ENCODE peak calls at places on chromosomes 4 and X, in six cellular contexts. G is H1, C is SK-N-SH, H is GM12878, N is ovary, S is K562. V is an unnamed sample.

GRCh38 chr4:67699603-67700002 is 1.4 kb downstream of the UBA6 start:
- DNase-seq in G (no peak), C (no peak), H (no peak), N (no peak), S (no peak), V (no peak)

GRCh38 chrX:68832516-68833447 is 4.0 kb downstream of the EFNB1 start:
- DNase-seq in G (peak), C (no peak), H (no peak), N (peak), S (no peak), V (no peak)

GRCh38 chr4:4332529-4332928 is 42.5 kb downstream of the ZBTB49 start:
- DNase-seq in G (no peak), C (no peak), H (no peak), N (no peak), S (peak), V (no peak)

GRCh38 chrX:154981116-154981411 is 41.5 kb downstream of the F8 start:
- DNase-seq in G (no peak), C (no peak), H (no peak), N (no peak), S (no peak), V (no peak)

GRCh38 chrX:97252111-97252510 is 368.4 kb downstream of the RPA4 start:
- DNase-seq in G (no peak), C (no peak), H (no peak), N (no peak), S (no peak), V (no peak)

GRCh38 chr4:45946699-45947098 is 177.2 kb downstream of the GABRG1 start:
- DNase-seq in G (no peak), C (no peak), H (no peak), N (no peak), S (no peak), V (no peak)

GRCh38 chr4:2891294-2891693 is 47.6 kb downstream of the ADD1 start:
- DNase-seq in G (no peak), C (no peak), H (no peak), N (no peak), S (no peak), V (no peak)

GRCh38 chr4:16844796-16845586 is 53.5 kb downstream of the LDB2 start:
- DNase-seq in G (no peak), C (no peak), H (no peak), N (no peak), S (no peak), V (no peak)

GRCh38 chr4:28357985-28358384 is 1497.3 kb downstream of the STIM2 start:
- DNase-seq in G (no peak), C (no peak), H (no peak), N (no peak), S (no peak), V (no peak)

GRCh38 chr4:167775374-167775773 is 317.0 kb upstream of the ANXA10 start:
- DNase-seq in G (no peak), C (no peak), H (no peak), N (no peak), S (no peak), V (no peak)

GRCh38 chr4:167555338-167556022 is 321.2 kb upstream of the SPOCK3 start:
- DNase-seq in G (no peak), C (no peak), H (peak), N (no peak), S (no peak), V (no peak)

GRCh38 chrX:134753185-134754008 is 95.1 kb upstream of the PLAC1 start:
- DNase-seq in G (no peak), C (no peak), H (no peak), N (no peak), S (no peak), V (no peak)

GRCh38 chrX:21944136-21944615 is 3.7 kb downstream of the SMS start:
- DNase-seq in G (no peak), C (no peak), H (no peak), N (no peak), S (no peak), V (no peak)

GRCh38 chr4:132557660-132558059 is 591.4 kb upstream of the PCDH10 start:
- DNase-seq in G (no peak), C (no peak), H (no peak), N (no peak), S (no peak), V (no peak)

GRCh38 chrX:154378059-154378798 is 866 bp upstream of the EMD start:
- DNase-seq in G (no peak), C (peak), H (no peak), N (peak), S (peak), V (peak)

GRCh38 chr4:25161599-25161960 is 1.3 kb upstream of the SEPSECS start:
- DNase-seq in G (no peak), C (no peak), H (no peak), N (no peak), S (no peak), V (no peak)

GRCh38 chrX:105635794-105636193 is 186.5 kb upstream of the NRK start:
- DNase-seq in G (no peak), C (no peak), H (no peak), N (no peak), S (no peak), V (no peak)

GRCh38 chrX:66030505-66031317 is 9.2 kb downstream of the VSIG4 start:
- DNase-seq in G (peak), C (peak), H (no peak), N (no peak), S (peak), V (no peak)

GRCh38 chrX:19024366-19024765 is 40.5 kb upstream of the PHKA2 start:
- DNase-seq in G (no peak), C (no peak), H (no peak), N (no peak), S (no peak), V (no peak)

GRCh38 chr4:163048447-163048846 is 118.2 kb downstream of the NAF1 start:
- DNase-seq in G (no peak), C (peak), H (no peak), N (no peak), S (peak), V (peak)

GRCh38 chr4:727576-727975 is 21.9 kb downstream of the PCGF3 start:
- DNase-seq in G (no peak), C (no peak), H (no peak), N (no peak), S (no peak), V (no peak)

GRCh38 chrX:72584165-72584564 is 11.5 kb upstream of the HDAC8 start:
- DNase-seq in G (no peak), C (no peak), H (no peak), N (no peak), S (peak), V (no peak)

GRCh38 chr4:6134612-6135220 is 65.6 kb downstream of the JAKMIP1 start:
- DNase-seq in G (no peak), C (no peak), H (peak), N (no peak), S (peak), V (no peak)

GRCh38 chrX:45347877-45348675 is 147.4 kb upstream of the DIPK2B start:
- DNase-seq in G (no peak), C (no peak), H (no peak), N (no peak), S (no peak), V (no peak)

GRCh38 chr4:108940086-108941033 is 177.5 kb upstream of the ETNPPL start:
- DNase-seq in G (no peak), C (no peak), H (no peak), N (no peak), S (no peak), V (no peak)

GRCh38 chr4:80963051-80963450 is 67.5 kb upstream of the BMP3 start:
- DNase-seq in G (no peak), C (no peak), H (no peak), N (no peak), S (no peak), V (no peak)

GRCh38 chr4:15197005-15197404 is 194.7 kb downstream of the CPEB2 start:
- DNase-seq in G (peak), C (peak), H (no peak), N (no peak), S (no peak), V (no peak)

GRCh38 chr4:114132199-114132598 is 152.8 kb upstream of the ARSJ start:
- DNase-seq in G (no peak), C (no peak), H (no peak), N (no peak), S (no peak), V (no peak)

GRCh38 chrX:73728518-73729023 is 165.6 kb downstream of the CHIC1 start:
- DNase-seq in G (no peak), C (no peak), H (no peak), N (no peak), S (no peak), V (no peak)

GRCh38 chrX:2705461-2705860 is 14.4 kb downstream of the CD99 start:
- DNase-seq in G (no peak), C (no peak), H (no peak), N (no peak), S (no peak), V (no peak)

GRCh38 chrX:1103360-1103759 is 109.1 kb downstream of the CRLF2 start:
- DNase-seq in G (no peak), C (no peak), H (no peak), N (no peak), S (no peak), V (no peak)

DNA sequence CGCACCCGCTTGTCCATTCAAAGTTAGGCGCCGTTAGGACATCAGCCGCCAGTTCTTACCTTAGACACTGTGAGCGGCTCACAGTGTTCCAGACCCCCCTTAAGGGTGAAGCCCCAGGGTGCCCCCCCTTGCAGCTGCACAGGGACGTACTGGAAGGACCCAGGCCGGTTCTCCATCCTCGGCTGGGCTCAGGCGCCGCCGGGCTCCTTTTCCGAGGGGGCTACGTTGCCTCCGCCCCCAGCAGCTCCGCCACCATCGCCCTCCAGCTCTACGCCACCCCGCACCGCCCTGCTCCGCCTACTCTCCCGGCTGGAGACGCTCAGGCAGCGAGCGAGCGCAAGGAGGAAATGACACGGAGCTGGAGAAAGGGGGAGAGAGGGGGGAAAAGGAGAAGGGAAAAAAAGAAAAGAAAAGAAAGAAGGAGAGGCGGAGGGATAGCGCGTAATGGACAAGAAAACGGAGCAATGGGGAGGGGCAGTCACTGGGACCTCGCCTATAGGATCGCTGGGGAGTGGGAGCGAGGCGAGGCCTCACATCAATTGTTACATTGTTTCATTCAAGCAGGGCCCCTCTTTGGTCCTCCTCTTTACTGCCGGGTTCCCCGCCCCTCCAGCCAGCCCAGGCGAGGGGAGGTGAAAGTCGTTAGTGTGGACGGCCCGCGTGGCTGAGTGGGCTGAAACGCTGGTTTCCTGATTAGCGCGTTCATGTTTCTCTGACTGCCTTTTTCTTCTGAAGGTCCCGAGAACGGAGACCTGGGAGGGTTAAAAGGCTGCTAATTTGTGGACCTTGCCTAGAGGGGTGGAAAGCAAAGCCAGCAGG is at the start of gene SHROOM4:
- DNase-seq in G (peak), C (peak), H (no peak), N (peak), S (no peak), V (peak)
- H3K4me3 ChIP-seq in G (peak), C (peak), H (no peak), N (peak), S (no peak), V (peak)

GRCh38 chrX:13029341-13029740 is 15.1 kb downstream of the FAM9C start:
- DNase-seq in G (no peak), C (no peak), H (no peak), N (peak), S (no peak), V (peak)
- TF ChIP-seq EP300 in G (no peak), C (no peak), H (no peak), N (no peak), S (no peak), V (no peak)

GRCh38 chrX:9728271-9728670 is 37.4 kb downstream of the GPR143 start:
- DNase-seq in G (no peak), C (no peak), H (no peak), N (no peak), S (no peak), V (no peak)
- H3K4me3 ChIP-seq in G (no peak), C (no peak), H (no peak), N (no peak), S (no peak), V (no peak)

GRCh38 chrX:70171636-70172035 is 5.6 kb upstream of the DGAT2L6 start:
- DNase-seq in G (no peak), C (no peak), H (no peak), N (no peak), S (no peak), V (no peak)
- TF ChIP-seq EP300 in G (no peak), C (no peak), H (no peak), N (no peak), S (no peak), V (no peak)

DNA sequence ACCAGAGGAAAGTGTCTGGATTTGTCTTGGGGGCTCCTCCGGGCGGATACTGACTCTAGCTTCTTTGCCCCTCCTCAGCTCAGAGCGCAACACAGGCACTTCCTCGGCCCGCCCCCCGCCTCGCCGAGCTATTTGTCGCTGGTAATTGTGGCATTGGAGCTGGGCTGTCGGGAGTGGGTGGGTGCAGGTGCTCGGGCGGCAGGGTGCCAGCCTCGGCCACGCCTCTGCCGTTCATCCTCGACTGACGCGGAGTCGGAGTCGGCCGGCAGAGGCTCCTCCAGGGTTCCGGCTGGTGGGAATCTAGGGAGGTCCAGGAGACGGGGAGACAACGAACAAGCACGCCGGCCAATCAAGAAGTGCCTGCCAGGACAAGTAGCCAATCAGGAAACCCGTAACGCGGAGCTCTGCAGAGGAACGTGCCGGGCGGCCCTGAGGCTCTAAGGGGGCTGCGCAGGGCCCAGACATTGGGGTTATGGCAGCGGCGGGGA is 3.9 kb upstream of the SYN1 start:
- DNase-seq in G (peak), C (peak), H (no peak), N (peak), S (peak), V (no peak)
- H3K4me3 ChIP-seq in G (peak), C (peak), H (no peak), N (no peak), S (no peak), V (no peak)

DNA sequence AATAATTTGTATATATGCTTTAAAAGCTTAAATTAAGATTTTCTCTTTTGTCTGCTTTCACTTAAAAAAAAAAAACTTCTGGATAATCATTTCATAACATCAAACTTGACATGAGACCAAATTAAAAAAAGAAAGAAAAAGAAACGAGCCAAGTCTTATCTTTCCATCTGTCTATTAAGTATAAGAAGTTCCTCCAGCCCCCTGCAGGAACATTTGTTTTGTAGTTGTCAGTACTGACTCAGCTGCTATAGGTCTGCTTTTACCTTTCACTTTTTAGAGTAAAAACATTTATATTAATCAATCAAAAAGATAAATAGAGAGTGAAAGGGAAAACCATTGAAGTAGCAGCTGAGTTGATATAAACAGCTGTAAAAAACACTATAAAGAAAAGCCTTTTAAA is 46.2 kb downstream of the CCDC158 start:
- DNase-seq in G (no peak), C (no peak), H (no peak), N (no peak), S (no peak), V (no peak)
- TF ChIP-seq EP300 in G (no peak), C (no peak), H (no peak), N (no peak), S (no peak), V (no peak)

DNA sequence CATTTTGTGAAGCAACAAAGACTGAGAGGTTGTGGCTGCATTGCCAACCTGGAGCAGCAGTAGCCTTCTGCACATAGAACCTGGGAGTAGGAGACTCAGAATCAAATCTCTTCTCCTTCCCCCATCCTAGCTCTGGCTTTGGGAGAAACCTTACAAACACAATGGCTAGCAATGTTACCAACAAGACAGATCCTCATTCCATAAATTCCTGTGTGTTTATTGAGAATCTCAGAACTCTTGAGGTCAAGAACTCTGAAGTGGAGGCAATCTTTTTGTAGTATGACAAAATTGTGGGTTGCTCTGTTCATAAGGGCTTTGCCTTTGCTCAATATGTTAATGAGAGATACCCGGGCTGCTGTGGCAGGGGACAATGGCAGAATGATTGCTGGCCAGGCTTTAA is 406.7 kb upstream of the SPANXN1 start:
- DNase-seq in G (no peak), C (no peak), H (no peak), N (no peak), S (no peak), V (no peak)
- H3K4me3 ChIP-seq in G (no peak), C (no peak), H (no peak), N (no peak), S (no peak), V (no peak)